ENCODE peak calls at places on chromosomes 5 and 9, in ten cellular contexts. One of them, this sample, is unnamed.
A peak's percentile ranks its signal among the peaks of the same experiment; 100 is the strongest.

GRCh38 chr5:170632266-170632984 is 128.6 kb downstream of the KCNIP1 start:
- DNase-seq in breast epithelium: no peak
- DNase-seq in sigmoid colon: peak; percentile 57
- DNase-seq in transverse colon: no peak
- DNase-seq in HCT116: no peak
- DNase-seq in upper lobe of left lung: peak; percentile 47
- DNase-seq in GM12878: no peak
- DNase-seq in HepG2: no peak
- DNase-seq in stomach: no peak
- DNase-seq in SK-N-SH: no peak
- DNase-seq in this sample: no peak

GRCh38 chr5:107542428-107542827 is 128.3 kb downstream of the EFNA5 start:
- DNase-seq in breast epithelium: peak; percentile 66
- DNase-seq in sigmoid colon: peak; percentile 87
- DNase-seq in transverse colon: peak; percentile 44
- DNase-seq in HCT116: peak; percentile 54
- DNase-seq in upper lobe of left lung: no peak
- DNase-seq in GM12878: peak; percentile 52
- DNase-seq in HepG2: peak; percentile 61
- DNase-seq in stomach: peak; percentile 92
- DNase-seq in SK-N-SH: peak; percentile 50
- DNase-seq in this sample: no peak

GRCh38 chr5:115810776-115811175 is 5.7 kb downstream of the CDO1 start:
- DNase-seq in breast epithelium: no peak
- DNase-seq in sigmoid colon: no peak
- DNase-seq in transverse colon: no peak
- DNase-seq in HCT116: no peak
- DNase-seq in upper lobe of left lung: no peak
- DNase-seq in GM12878: no peak
- DNase-seq in HepG2: no peak
- DNase-seq in stomach: no peak
- DNase-seq in SK-N-SH: no peak
- DNase-seq in this sample: no peak

GRCh38 chr5:120239076-120239475 is 225.0 kb upstream of the PRR16 start:
- DNase-seq in breast epithelium: no peak
- DNase-seq in sigmoid colon: no peak
- DNase-seq in transverse colon: no peak
- DNase-seq in HCT116: no peak
- DNase-seq in upper lobe of left lung: no peak
- DNase-seq in GM12878: no peak
- DNase-seq in HepG2: no peak
- DNase-seq in stomach: no peak
- DNase-seq in SK-N-SH: no peak
- DNase-seq in this sample: no peak

GRCh38 chr9:1208185-1208584 is 158.0 kb downstream of the DMRT2 start:
- DNase-seq in breast epithelium: no peak
- DNase-seq in sigmoid colon: no peak
- DNase-seq in transverse colon: no peak
- DNase-seq in HCT116: no peak
- DNase-seq in upper lobe of left lung: no peak
- DNase-seq in GM12878: no peak
- DNase-seq in HepG2: no peak
- DNase-seq in stomach: no peak
- DNase-seq in SK-N-SH: no peak
- DNase-seq in this sample: no peak

GRCh38 chr5:90477073-90477472 is 2.4 kb downstream of the POLR3G start:
- DNase-seq in breast epithelium: no peak
- DNase-seq in sigmoid colon: no peak
- DNase-seq in transverse colon: no peak
- DNase-seq in HCT116: no peak
- DNase-seq in upper lobe of left lung: no peak
- DNase-seq in GM12878: no peak
- DNase-seq in HepG2: no peak
- DNase-seq in stomach: no peak
- DNase-seq in SK-N-SH: no peak
- DNase-seq in this sample: no peak

GRCh38 chr9:13744233-13744954 is 464.9 kb upstream of the MPDZ start:
- DNase-seq in breast epithelium: no peak
- DNase-seq in sigmoid colon: no peak
- DNase-seq in transverse colon: no peak
- DNase-seq in HCT116: no peak
- DNase-seq in upper lobe of left lung: no peak
- DNase-seq in GM12878: no peak
- DNase-seq in HepG2: no peak
- DNase-seq in stomach: no peak
- DNase-seq in SK-N-SH: peak; percentile 49
- DNase-seq in this sample: no peak

GRCh38 chr5:85648495-85648894 is 969.2 kb upstream of the COX7C start:
- DNase-seq in breast epithelium: no peak
- DNase-seq in sigmoid colon: no peak
- DNase-seq in transverse colon: no peak
- DNase-seq in HCT116: no peak
- DNase-seq in upper lobe of left lung: no peak
- DNase-seq in GM12878: no peak
- DNase-seq in HepG2: no peak
- DNase-seq in stomach: no peak
- DNase-seq in SK-N-SH: no peak
- DNase-seq in this sample: no peak

GRCh38 chr5:50958852-50959457 is 292.5 kb downstream of the PARP8 start:
- DNase-seq in breast epithelium: no peak
- DNase-seq in sigmoid colon: no peak
- DNase-seq in transverse colon: no peak
- DNase-seq in HCT116: peak; percentile 33
- DNase-seq in upper lobe of left lung: no peak
- DNase-seq in GM12878: no peak
- DNase-seq in HepG2: peak; percentile 53
- DNase-seq in stomach: no peak
- DNase-seq in SK-N-SH: peak; percentile 59
- DNase-seq in this sample: peak; percentile 44

GRCh38 chr5:34892414-34892813 is 22.9 kb downstream of the RAD1 start:
- DNase-seq in breast epithelium: no peak
- DNase-seq in sigmoid colon: no peak
- DNase-seq in transverse colon: no peak
- DNase-seq in HCT116: no peak
- DNase-seq in upper lobe of left lung: no peak
- DNase-seq in GM12878: no peak
- DNase-seq in HepG2: no peak
- DNase-seq in stomach: no peak
- DNase-seq in SK-N-SH: no peak
- DNase-seq in this sample: no peak

GRCh38 chr5:119389288-119390065 is 33.7 kb downstream of the TNFAIP8 start:
- DNase-seq in breast epithelium: no peak
- DNase-seq in sigmoid colon: no peak
- DNase-seq in transverse colon: no peak
- DNase-seq in HCT116: no peak
- DNase-seq in upper lobe of left lung: no peak
- DNase-seq in GM12878: no peak
- DNase-seq in HepG2: no peak
- DNase-seq in stomach: no peak
- DNase-seq in SK-N-SH: no peak
- DNase-seq in this sample: no peak

GRCh38 chr5:1962619-1963355 is 80.1 kb upstream of the IRX4 start:
- DNase-seq in breast epithelium: no peak
- DNase-seq in sigmoid colon: no peak
- DNase-seq in transverse colon: no peak
- DNase-seq in HCT116: no peak
- DNase-seq in upper lobe of left lung: no peak
- DNase-seq in GM12878: no peak
- DNase-seq in HepG2: no peak
- DNase-seq in stomach: no peak
- DNase-seq in SK-N-SH: no peak
- DNase-seq in this sample: no peak

GRCh38 chr9:111375817-111376564 is 46.0 kb upstream of the OR2K2 start:
- DNase-seq in breast epithelium: no peak
- DNase-seq in sigmoid colon: no peak
- DNase-seq in transverse colon: no peak
- DNase-seq in HCT116: no peak
- DNase-seq in upper lobe of left lung: no peak
- DNase-seq in GM12878: no peak
- DNase-seq in HepG2: no peak
- DNase-seq in stomach: no peak
- DNase-seq in SK-N-SH: no peak
- DNase-seq in this sample: no peak

GRCh38 chr5:174990909-174991308 is 266.5 kb downstream of the MSX2 start:
- DNase-seq in breast epithelium: no peak
- DNase-seq in sigmoid colon: no peak
- DNase-seq in transverse colon: no peak
- DNase-seq in HCT116: no peak
- DNase-seq in upper lobe of left lung: no peak
- DNase-seq in GM12878: no peak
- DNase-seq in HepG2: no peak
- DNase-seq in stomach: peak; percentile 71
- DNase-seq in SK-N-SH: no peak
- DNase-seq in this sample: no peak

DNA sequence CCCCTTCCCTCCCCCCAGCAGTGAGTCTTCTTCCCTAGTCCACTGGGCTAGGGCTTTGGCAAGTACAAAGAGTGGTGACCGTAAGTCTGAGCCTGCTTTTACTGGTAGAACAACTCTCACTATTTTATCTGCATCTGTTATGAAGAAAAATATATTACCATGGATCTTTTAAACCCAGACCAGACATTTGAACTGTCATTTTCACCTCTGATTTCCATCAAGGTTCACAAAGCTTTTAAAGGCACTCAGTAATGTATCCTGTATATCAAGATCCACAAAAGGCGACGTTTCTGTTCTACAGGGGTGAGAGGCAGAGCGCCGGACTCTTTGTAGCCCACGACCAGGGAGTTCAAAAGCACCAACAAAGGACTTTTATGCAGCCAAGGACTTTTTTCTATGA is 388.2 kb downstream of the ANXA1 start:
- DNase-seq in breast epithelium: no peak
- DNase-seq in sigmoid colon: no peak
- DNase-seq in transverse colon: no peak
- DNase-seq in HCT116: no peak
- DNase-seq in upper lobe of left lung: no peak
- DNase-seq in GM12878: no peak
- DNase-seq in HepG2: no peak
- DNase-seq in stomach: no peak
- DNase-seq in SK-N-SH: peak; percentile 1
- DNase-seq in this sample: no peak
- TF ChIP-seq POLR2AphosphoS5 in breast epithelium: no peak
- TF ChIP-seq POLR2AphosphoS5 in sigmoid colon: no peak
- TF ChIP-seq POLR2AphosphoS5 in transverse colon: no peak
- TF ChIP-seq POLR2AphosphoS5 in HCT116: no peak
- TF ChIP-seq POLR2AphosphoS5 in upper lobe of left lung: no peak
- TF ChIP-seq POLR2AphosphoS5 in GM12878: no peak
- TF ChIP-seq POLR2AphosphoS5 in HepG2: no peak
- TF ChIP-seq POLR2AphosphoS5 in stomach: no peak
- TF ChIP-seq POLR2AphosphoS5 in SK-N-SH: no peak
- TF ChIP-seq POLR2AphosphoS5 in this sample: no peak

DNA sequence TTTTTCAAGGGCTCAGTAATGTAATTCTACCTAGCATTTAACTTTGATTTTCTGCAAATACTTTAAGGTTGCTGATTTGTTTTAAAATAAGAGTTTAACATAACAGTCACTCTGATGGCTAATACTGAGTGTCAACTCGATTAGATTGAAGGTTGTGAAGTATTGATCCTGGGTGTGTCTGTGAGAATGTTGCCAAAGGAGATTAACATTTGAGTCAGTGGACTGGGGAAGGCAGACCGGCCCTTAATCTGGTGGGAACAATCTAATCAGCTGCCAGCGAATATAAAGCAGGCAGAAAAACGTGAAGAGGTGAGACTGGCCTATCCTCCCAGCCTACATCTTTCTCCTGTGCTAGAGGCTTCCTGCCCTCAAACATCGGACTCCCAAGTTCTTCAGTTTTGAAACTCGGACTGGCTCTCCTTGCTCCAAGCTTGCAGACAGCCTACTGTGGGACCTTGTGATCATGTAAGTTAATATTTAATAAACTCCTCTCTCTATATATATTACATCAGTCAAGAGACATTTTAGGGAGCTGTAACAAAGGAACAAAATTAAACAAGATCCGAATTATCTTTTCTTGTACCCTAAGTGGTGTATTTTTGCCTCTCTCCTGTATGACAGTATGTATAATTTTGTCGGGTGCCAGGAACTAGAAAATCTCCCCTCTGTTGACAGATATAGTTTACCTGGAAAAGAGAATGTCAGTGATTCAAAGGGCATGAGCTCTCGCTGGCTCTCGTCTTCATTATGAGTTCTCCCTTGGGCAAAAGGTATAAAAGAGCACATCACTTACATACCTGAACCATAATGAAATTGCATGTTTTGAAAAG is 576.1 kb downstream of the LRRC70 start:
- DNase-seq in breast epithelium: no peak
- DNase-seq in sigmoid colon: no peak
- DNase-seq in transverse colon: no peak
- DNase-seq in HCT116: no peak
- DNase-seq in upper lobe of left lung: no peak
- DNase-seq in GM12878: no peak
- DNase-seq in HepG2: no peak
- DNase-seq in stomach: no peak
- DNase-seq in SK-N-SH: no peak
- DNase-seq in this sample: no peak
- H3K27ac ChIP-seq in breast epithelium: no peak overlapping the region
- H3K27ac ChIP-seq in sigmoid colon: no peak overlapping the region
- H3K27ac ChIP-seq in transverse colon: no peak overlapping the region
- H3K27ac ChIP-seq in HCT116: no peak overlapping the region
- H3K27ac ChIP-seq in upper lobe of left lung: no peak overlapping the region
- H3K27ac ChIP-seq in GM12878: no peak overlapping the region
- H3K27ac ChIP-seq in HepG2: no peak overlapping the region
- H3K27ac ChIP-seq in stomach: no peak overlapping the region
- H3K27ac ChIP-seq in SK-N-SH: no peak overlapping the region
- H3K27ac ChIP-seq in this sample: no peak overlapping the region

GRCh38 chr5:103624035-103624461 is 61.5 kb upstream of the NUDT12 start:
- DNase-seq in breast epithelium: no peak
- DNase-seq in sigmoid colon: no peak
- DNase-seq in transverse colon: no peak
- DNase-seq in HCT116: no peak
- DNase-seq in upper lobe of left lung: no peak
- DNase-seq in GM12878: no peak
- DNase-seq in HepG2: no peak
- DNase-seq in stomach: no peak
- DNase-seq in SK-N-SH: no peak
- DNase-seq in this sample: no peak
- TF ChIP-seq POLR2AphosphoS5 in breast epithelium: no peak
- TF ChIP-seq POLR2AphosphoS5 in sigmoid colon: no peak
- TF ChIP-seq POLR2AphosphoS5 in transverse colon: no peak
- TF ChIP-seq POLR2AphosphoS5 in HCT116: no peak
- TF ChIP-seq POLR2AphosphoS5 in upper lobe of left lung: no peak
- TF ChIP-seq POLR2AphosphoS5 in GM12878: no peak
- TF ChIP-seq POLR2AphosphoS5 in HepG2: no peak
- TF ChIP-seq POLR2AphosphoS5 in stomach: no peak
- TF ChIP-seq POLR2AphosphoS5 in SK-N-SH: no peak
- TF ChIP-seq POLR2AphosphoS5 in this sample: no peak

DNA sequence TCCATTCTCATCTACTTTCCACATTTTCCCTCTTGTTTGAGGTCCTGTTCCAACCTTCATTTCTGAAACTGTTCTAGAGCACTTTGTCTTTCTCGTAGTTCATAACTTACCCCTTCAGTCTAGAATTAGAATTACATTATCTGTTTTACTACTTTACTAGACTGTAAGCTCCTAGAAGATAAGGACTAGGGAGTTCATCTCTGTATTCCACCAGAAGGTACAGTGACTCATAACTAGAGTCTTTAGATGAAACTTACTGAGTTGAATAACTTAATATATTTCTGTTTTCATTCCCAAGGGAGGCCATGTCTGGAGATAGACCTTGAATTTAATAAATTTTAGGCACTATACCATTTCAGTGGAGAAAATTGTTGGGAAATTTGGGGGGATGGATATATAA is 38.7 kb downstream of the G3BP1 start:
- DNase-seq in breast epithelium: no peak
- DNase-seq in sigmoid colon: no peak
- DNase-seq in transverse colon: no peak
- DNase-seq in HCT116: no peak
- DNase-seq in upper lobe of left lung: no peak
- DNase-seq in GM12878: no peak
- DNase-seq in HepG2: no peak
- DNase-seq in stomach: no peak
- DNase-seq in SK-N-SH: no peak
- DNase-seq in this sample: no peak
- H3K27ac ChIP-seq in breast epithelium: no peak overlapping the region
- H3K27ac ChIP-seq in sigmoid colon: no peak overlapping the region
- H3K27ac ChIP-seq in transverse colon: no peak overlapping the region
- H3K27ac ChIP-seq in HCT116: no peak overlapping the region
- H3K27ac ChIP-seq in upper lobe of left lung: no peak overlapping the region
- H3K27ac ChIP-seq in GM12878: no peak overlapping the region
- H3K27ac ChIP-seq in HepG2: no peak overlapping the region
- H3K27ac ChIP-seq in stomach: no peak overlapping the region
- H3K27ac ChIP-seq in SK-N-SH: no peak overlapping the region
- H3K27ac ChIP-seq in this sample: no peak overlapping the region